ENCODE peak calls at places on chromosomes 11 and 22, in six cellular contexts. N is foreskin melanocyte, F is Kasumi-1, O is spleen, T is substantia nigra, L is Calu3. G is an unnamed sample.

GRCh38 chr11:636511-637332 is at the start of gene DRD4:
- DNase-seq in L (no peak), O (no peak), N (no peak), T (no peak), F (no peak), G (no peak)

GRCh38 chr22:44329179-44329796 is 16.5 kb upstream of the SHISAL1 start:
- DNase-seq in F (no peak), O (no peak), L (peak; percentile 51), N (no peak), T (no peak), G (no peak)

GRCh38 chr11:123062892-123063395 is 1.0 kb upstream of the HSPA8 start:
- DNase-seq in T (no peak), L (no peak), F (peak; percentile 47), O (no peak), N (no peak), G (no peak)

GRCh38 chr11:68216171-68216938 is 3.3 kb upstream of the KMT5B start:
- DNase-seq in F (no peak), N (no peak), O (no peak), T (no peak), L (peak; percentile 29), G (peak; percentile 55)

GRCh38 chr11:64607381-64608259 is 16.6 kb downstream of the SLC22A12 start:
- DNase-seq in O (no peak), T (peak; percentile 35), N (no peak), L (no peak), F (no peak), G (no peak)

GRCh38 chr11:131760191-131760951 is 390.0 kb downstream of the NTM start:
- DNase-seq in L (no peak), N (peak; percentile 72), O (no peak), F (no peak), T (no peak), G (peak; percentile 21)

GRCh38 chr11:117972044-117972443 is 14.2 kb upstream of the IL10RA start:
- DNase-seq in O (peak; percentile 41), N (no peak), T (no peak), L (no peak), F (no peak), G (no peak)

GRCh38 chr11:3849297-3849874 is 6.1 kb upstream of the STIM1 start:
- DNase-seq in O (no peak), T (no peak), F (peak; percentile 88), L (peak; percentile 63), N (peak; percentile 39), G (peak; percentile 20)

GRCh38 chr11:8219257-8220021 is 44.2 kb downstream of the LMO1 start:
- DNase-seq in L (peak; percentile 64), T (peak; percentile 15), N (no peak), O (no peak), F (peak; percentile 43), G (peak; percentile 46)

GRCh38 chr11:122802876-122803275 is 35.4 kb upstream of the CRTAM start:
- DNase-seq in F (no peak), N (no peak), L (no peak), O (no peak), T (no peak), G (no peak)

GRCh38 chr22:32313532-32313931 is 44.1 kb upstream of the RFPL3 start:
- DNase-seq in O (no peak), L (no peak), F (no peak), T (no peak), N (no peak), G (no peak)

GRCh38 chr22:27875951-27876350 is 43.1 kb downstream of the PITPNB start:
- DNase-seq in L (no peak), T (no peak), N (no peak), O (no peak), F (no peak), G (no peak)

GRCh38 chr11:29634248-29634647 is 382.6 kb downstream of the KCNA4 start:
- DNase-seq in O (no peak), T (no peak), F (no peak), L (no peak), N (peak; percentile 17), G (no peak)

GRCh38 chr11:113487622-113488021 is 12.4 kb upstream of the DRD2 start:
- DNase-seq in O (no peak), N (no peak), T (no peak), L (no peak), F (no peak), G (no peak)

GRCh38 chr22:50180727-50181521 is 4.8 kb upstream of the TRABD start:
- DNase-seq in N (no peak), O (peak; percentile 71), F (no peak), T (no peak), L (no peak), G (no peak)

GRCh38 chr22:49106136-49106930 is 721.3 kb downstream of the BRD1 start:
- DNase-seq in F (no peak), N (no peak), O (no peak), T (no peak), L (no peak), G (no peak)

GRCh38 chr11:96567667-96568066 is 177.9 kb downstream of the JRKL start:
- DNase-seq in F (no peak), N (no peak), O (no peak), T (no peak), L (no peak), G (no peak)

GRCh38 chr11:68968306-68969255 is 12.2 kb downstream of the MRGPRD start:
- DNase-seq in F (no peak), L (no peak), T (no peak), O (peak; percentile 41), N (no peak), G (no peak)

G was measured in SJCRH30.